ENCODE peak calls at places on chromosomes 6 and 20, in ten cellular contexts. L is heart right ventricle; B is PC-9; P is tibial nerve; O is colonic mucosa; A is adrenal gland; Y is Panc1; K is CD4-positive, alpha-beta memory T cell; N is heart left ventricle; Q is neural progenitor cell. M is an unnamed sample. For H3K4me1, the result is how much of the 10 kb centered on the place peaks cover.

GRCh38 chr6:89483111-89483720 is 50.3 kb downstream of the ANKRD6 start:
- DNase-seq in L (peak), B (no peak), P (no peak), O (no peak), A (peak), Y (no peak), K (no peak), N (peak), Q (peak), M (peak)

GRCh38 chr20:62473200-62473585 is 2.6 kb downstream of the GATA5 start:
- DNase-seq in L (no peak), B (no peak), P (no peak), O (no peak), A (no peak), Y (no peak), K (no peak), N (no peak), Q (no peak), M (no peak)

GRCh38 chr6:106117579-106117978 is 31.4 kb downstream of the PRDM1 start:
- DNase-seq in L (no peak), B (no peak), P (no peak), O (no peak), A (no peak), Y (no peak), K (peak), N (no peak), Q (no peak), M (no peak)

GRCh38 chr20:59680148-59680650 is 75.9 kb downstream of the PHACTR3 start:
- DNase-seq in L (no peak), B (no peak), P (no peak), O (no peak), A (no peak), Y (no peak), K (no peak), N (no peak), Q (no peak), M (no peak)

GRCh38 chr6:144581807-144582537 is 296.8 kb downstream of the UTRN start:
- DNase-seq in L (no peak), B (no peak), P (no peak), O (peak), A (no peak), Y (no peak), K (peak), N (no peak), Q (peak), M (no peak)

GRCh38 chr20:9501473-9501872 is 12.9 kb upstream of the LAMP5 start:
- DNase-seq in L (no peak), B (no peak), P (no peak), O (no peak), A (no peak), Y (no peak), K (no peak), N (no peak), Q (no peak), M (no peak)

GRCh38 chr6:7909323-7910276 is 988 bp downstream of the TXNDC5 start:
- DNase-seq in L (peak), B (peak), P (no peak), O (peak), A (peak), Y (no peak), K (peak), N (peak), Q (peak), M (peak)

GRCh38 chr6:16810411-16810810 is 49.2 kb upstream of the ATXN1 start:
- DNase-seq in L (no peak), B (no peak), P (no peak), O (no peak), A (no peak), Y (no peak), K (no peak), N (no peak), Q (no peak), M (no peak)

GRCh38 chr6:107670792-107671199 is 153.3 kb downstream of the SCML4 start:
- DNase-seq in L (peak), B (no peak), P (no peak), O (peak), A (peak), Y (no peak), K (no peak), N (no peak), Q (peak), M (peak)

GRCh38 chr6:13014551-13015378 is 298.2 kb downstream of the PHACTR1 start:
- DNase-seq in L (peak), B (no peak), P (no peak), O (no peak), A (no peak), Y (no peak), K (no peak), N (peak), Q (peak), M (no peak)

GRCh38 chr20:1310506-1311190 is 18.3 kb downstream of the SDCBP2 start:
- DNase-seq in L (no peak), B (no peak), P (no peak), O (no peak), A (no peak), Y (no peak), K (no peak), N (no peak), Q (no peak), M (no peak)

GRCh38 chr20:24406761-24407550 is 62.5 kb upstream of the SYNDIG1 start:
- DNase-seq in L (no peak), B (peak), P (no peak), O (no peak), A (no peak), Y (no peak), K (no peak), N (no peak), Q (no peak), M (no peak)

GRCh38 chr6:116570856-116571682 is at the start of gene RWDD1:
- DNase-seq in L (peak), B (peak), P (peak), O (peak), A (peak), Y (peak), K (peak), N (peak), Q (peak), M (peak)

GRCh38 chr20:52190437-52191131 is 995 bp downstream of the ZFP64 start:
- DNase-seq in L (no peak), B (peak), P (no peak), O (peak), A (peak), Y (peak), K (peak), N (no peak), Q (peak), M (no peak)

GRCh38 chr20:61933951-61934715 is 131.5 kb downstream of the TAF4 start:
- DNase-seq in L (peak), B (no peak), P (peak), O (no peak), A (peak), Y (no peak), K (no peak), N (no peak), Q (peak), M (no peak)

GRCh38 chr20:9241232-9241692 is 172.4 kb downstream of the PLCB4 start:
- DNase-seq in L (no peak), B (peak), P (no peak), O (no peak), A (no peak), Y (no peak), K (no peak), N (no peak), Q (no peak), M (no peak)

GRCh38 chr6:105733556-105734162 is 330.8 kb upstream of the PREP start:
- DNase-seq in L (no peak), B (no peak), P (no peak), O (no peak), A (no peak), Y (no peak), K (peak), N (no peak), Q (peak), M (no peak)

GRCh38 chr6:73733791-73734190 is 37.8 kb downstream of the CD109 start:
- DNase-seq in L (no peak), B (no peak), P (no peak), O (no peak), A (no peak), Y (no peak), K (no peak), N (no peak), Q (no peak), M (no peak)

GRCh38 chr20:22414354-22414753 is 170.0 kb downstream of the FOXA2 start:
- DNase-seq in L (no peak), B (no peak), P (no peak), O (no peak), A (no peak), Y (no peak), K (no peak), N (no peak), Q (no peak), M (no peak)

GRCh38 chr6:39938773-39939381 is 4.6 kb upstream of the MOCS1 start:
- DNase-seq in L (no peak), B (no peak), P (no peak), O (peak), A (no peak), Y (no peak), K (no peak), N (no peak), Q (no peak), M (no peak)

DNA sequence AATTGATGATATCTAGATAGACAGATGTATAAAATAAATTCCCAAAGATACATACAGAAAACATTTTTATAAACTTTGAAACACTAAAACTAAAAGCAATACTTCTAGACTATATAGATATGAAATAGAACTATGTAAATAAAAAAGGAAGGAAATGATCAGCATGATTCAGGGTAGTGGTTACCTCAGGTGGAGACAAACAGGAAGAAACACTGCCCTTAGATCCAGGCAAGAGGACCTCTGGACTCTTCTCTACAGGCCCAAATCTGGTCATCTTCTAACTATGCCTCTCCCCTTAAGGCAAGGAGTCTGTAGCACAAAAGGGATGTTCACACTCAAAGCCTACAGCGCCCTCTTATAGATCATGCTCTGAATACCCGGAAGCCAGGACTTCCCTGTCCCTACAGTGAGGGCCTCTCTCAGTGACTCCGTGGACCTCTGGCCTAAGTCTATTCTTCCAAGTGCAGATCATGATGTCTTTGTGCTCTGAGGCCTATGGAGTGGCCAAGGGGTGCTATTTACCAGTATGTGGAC is 30.4 kb upstream of the HIVEP2 start:
- DNase-seq in L (no peak), B (no peak), P (no peak), O (no peak), A (no peak), Y (no peak), K (no peak), N (no peak), Q (no peak), M (no peak)
- H3K4me1 ChIP-seq in L (under half), B (under half), P (under half), O (under half), A (under half), Y (under half), K (under half), N (under half), Q (under half), M (under half)

DNA sequence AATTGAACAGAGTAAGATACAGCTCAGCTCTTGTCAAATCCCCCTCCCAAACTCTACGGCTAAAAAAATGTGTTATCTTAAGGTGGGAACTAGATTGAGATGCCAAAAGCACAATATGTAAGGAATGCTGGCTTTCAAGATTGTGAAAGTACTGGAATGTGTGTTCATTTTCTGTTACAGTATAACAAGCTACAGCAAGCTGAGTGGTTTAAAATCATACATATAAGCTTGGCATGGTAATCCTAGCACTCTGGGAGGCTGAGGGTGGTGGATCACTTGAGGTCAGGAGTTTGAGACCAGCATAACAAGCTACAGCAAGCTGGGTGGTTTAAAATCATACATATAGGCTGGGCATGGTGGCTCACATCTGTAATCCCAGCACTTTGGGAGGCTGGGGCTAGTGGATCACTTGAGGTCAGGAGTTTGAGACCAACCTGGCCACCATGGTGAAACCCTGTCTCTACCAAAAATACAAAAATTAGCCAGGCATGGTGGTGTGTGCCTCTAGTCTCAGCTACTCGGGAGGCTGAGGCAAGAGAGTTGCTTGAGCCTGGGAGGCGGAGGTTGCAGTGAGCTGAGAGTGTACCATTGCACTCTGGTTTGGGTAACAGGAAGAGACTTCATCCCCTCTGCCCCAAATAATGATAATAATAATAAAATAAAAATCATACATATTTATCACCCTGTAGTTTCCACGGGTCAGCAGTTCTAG is 297.7 kb downstream of the DOK5 start:
- DNase-seq in L (no peak), B (no peak), P (no peak), O (no peak), A (no peak), Y (no peak), K (no peak), N (no peak), Q (no peak), M (no peak)
- H3K4me1 ChIP-seq in L (under half), B (under half), P (under half), O (under half), A (under half), Y (under half), K (under half), N (under half), Q (under half), M (under half)

DNA sequence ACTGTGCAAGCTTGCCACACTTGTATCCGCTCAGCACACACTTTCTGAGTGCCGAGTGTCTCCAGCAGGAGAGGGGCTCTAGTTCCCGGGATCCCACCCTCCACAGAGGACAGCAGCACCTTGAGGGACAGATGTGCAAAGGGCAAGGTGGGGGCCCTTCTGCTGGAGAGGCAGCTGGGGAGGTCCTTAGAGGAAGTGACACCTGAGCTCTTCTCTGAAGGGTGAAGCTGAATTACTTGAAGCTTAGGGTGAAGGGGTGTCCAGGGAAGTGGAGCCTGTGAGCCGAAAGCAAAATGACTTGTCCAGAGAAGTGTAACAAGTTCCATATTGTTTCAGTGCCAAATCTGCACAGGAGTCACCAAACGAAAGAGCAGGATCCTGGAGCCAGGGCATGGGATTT is 136.3 kb upstream of the DUSP22 start:
- DNase-seq in L (no peak), B (no peak), P (no peak), O (no peak), A (no peak), Y (no peak), K (no peak), N (no peak), Q (no peak), M (no peak)
- H3K4me1 ChIP-seq in L (under half), B (under half), P (under half), O (under half), A (under half), Y (under half), K (under half), N (under half), Q (under half), M (under half)

GRCh38 chr20:44973053-44973452 is 6.7 kb downstream of the STK4 start:
- DNase-seq in L (no peak), B (no peak), P (no peak), O (no peak), A (no peak), Y (no peak), K (no peak), N (no peak), Q (no peak), M (no peak)
- H3K4me1 ChIP-seq in L (under half), B (under half), P (under half), O (under half), A (under half), Y (under half), K (half or more), N (under half), Q (under half), M (under half)

DNA sequence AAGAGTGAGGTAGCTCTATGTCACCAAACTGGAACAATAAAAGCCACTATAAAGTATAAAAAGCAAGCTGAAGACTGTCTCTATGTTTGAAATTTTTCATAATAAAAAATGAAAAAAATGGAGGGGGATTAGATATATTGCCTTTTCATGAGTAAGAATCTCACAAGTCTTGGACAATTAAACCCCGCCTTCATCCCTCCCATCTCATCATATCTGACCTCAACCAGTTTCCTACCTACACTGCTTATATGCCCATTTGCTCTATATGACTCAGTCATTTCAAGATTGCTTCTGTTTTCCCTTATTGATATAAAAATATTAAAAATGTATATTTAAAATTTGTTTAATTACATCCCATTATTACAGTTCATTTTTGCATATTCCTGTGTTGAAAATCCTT is 2.9 kb upstream of the TRIM39 start:
- DNase-seq in L (no peak), B (no peak), P (no peak), O (no peak), A (no peak), Y (no peak), K (no peak), N (no peak), Q (no peak), M (no peak)
- H3K4me1 ChIP-seq in L (under half), B (under half), P (under half), O (under half), A (under half), Y (under half), K (half or more), N (under half), Q (under half), M (under half)

GRCh38 chr6:167882244-167882643 is 55.5 kb downstream of the AFDN start:
- DNase-seq in L (no peak), B (no peak), P (no peak), O (no peak), A (no peak), Y (no peak), K (no peak), N (no peak), Q (no peak), M (no peak)

GRCh38 chr6:167877994-167878779 is 51.5 kb downstream of the AFDN start:
- DNase-seq in L (no peak), B (no peak), P (no peak), O (no peak), A (no peak), Y (no peak), K (no peak), N (no peak), Q (no peak), M (no peak)

GRCh38 chr6:167881327-167881726 is 54.6 kb downstream of the AFDN start:
- DNase-seq in L (no peak), B (no peak), P (no peak), O (no peak), A (no peak), Y (no peak), K (no peak), N (no peak), Q (peak), M (no peak)

GRCh38 chr6:167879612-167880011 is 52.9 kb downstream of the AFDN start:
- DNase-seq in L (no peak), B (no peak), P (no peak), O (no peak), A (no peak), Y (no peak), K (no peak), N (no peak), Q (no peak), M (no peak)
- H3K4me1 ChIP-seq in L (under half), B (under half), P (under half), O (under half), A (under half), Y (under half), K (under half), N (under half), Q (under half), M (under half)

GRCh38 chr20:50288128-50288623 is 97.5 kb downstream of the CEBPB start:
- DNase-seq in L (no peak), B (no peak), P (no peak), O (no peak), A (no peak), Y (no peak), K (no peak), N (no peak), Q (no peak), M (no peak)
- H3K4me1 ChIP-seq in L (under half), B (half or more), P (half or more), O (under half), A (half or more), Y (under half), K (under half), N (under half), Q (under half), M (under half)

DNA sequence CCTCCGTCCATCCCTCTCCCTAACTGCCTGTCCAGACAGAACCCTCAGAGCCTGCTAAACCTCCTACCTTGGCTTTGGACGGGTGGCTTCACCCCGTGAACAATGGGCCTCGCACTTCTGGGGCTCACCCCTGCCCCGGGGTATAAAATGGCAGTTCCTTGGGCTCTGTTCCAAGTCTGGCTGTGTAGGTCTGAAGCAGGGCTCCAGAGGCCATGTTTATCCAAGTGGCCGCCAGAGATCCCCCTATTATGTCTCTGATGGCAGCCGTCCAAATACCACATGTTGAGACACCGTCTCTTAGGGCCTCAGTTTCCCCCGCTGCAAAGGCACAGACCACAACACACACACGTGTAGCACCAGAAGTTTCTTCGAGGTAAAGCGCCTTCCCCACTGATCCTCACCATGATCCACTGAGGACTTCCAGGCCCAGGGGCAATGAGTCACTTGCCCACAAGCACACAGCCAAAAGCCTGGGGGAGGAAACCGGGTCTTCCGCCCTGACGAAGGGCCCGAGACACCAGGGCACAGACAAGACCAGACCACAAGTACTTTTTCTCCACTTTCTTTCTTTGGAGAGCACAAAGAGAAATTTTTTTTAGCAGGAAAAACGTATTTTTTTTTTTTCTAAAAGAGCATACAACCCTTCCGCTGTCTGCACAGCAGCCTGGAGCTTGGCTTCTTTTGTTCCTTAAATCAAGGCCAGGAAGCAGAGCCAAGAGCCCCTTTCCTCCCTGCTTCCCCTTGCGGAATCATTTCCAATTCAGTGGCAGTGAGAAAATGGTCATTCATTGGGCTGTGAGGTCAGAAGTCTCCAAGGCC is 11.8 kb downstream of the CPNE5 start:
- DNase-seq in L (no peak), B (peak), P (no peak), O (no peak), A (peak), Y (no peak), K (no peak), N (peak), Q (peak), M (no peak)
- H3K4me1 ChIP-seq in L (under half), B (under half), P (under half), O (under half), A (under half), Y (under half), K (under half), N (under half), Q (under half), M (under half)

GRCh38 chr6:85672623-85673022 is 29.9 kb upstream of the SYNCRIP start:
- DNase-seq in L (no peak), B (no peak), P (no peak), O (no peak), A (no peak), Y (no peak), K (no peak), N (no peak), Q (no peak), M (no peak)
- H3K4me1 ChIP-seq in L (under half), B (under half), P (under half), O (under half), A (under half), Y (under half), K (half or more), N (under half), Q (under half), M (under half)